ENCODE peak calls at places on chromosomes 12 and 14, in ten cellular contexts. I, N, E, K, Q, J, S, Y, U and X are unnamed samples.

GRCh38 chr12:57451233-57451778 is 3.8 kb upstream of the INHBE start:
- DNase-seq in Q (no peak), N (no peak), J (no peak), K (no peak), S (no peak), Y (no peak), U (no peak), I (no peak), E (no peak), X (no peak)

GRCh38 chr12:56591961-56592360 is 38.2 kb downstream of the BAZ2A start:
- DNase-seq in N (no peak), I (no peak), Q (no peak), K (no peak), Y (no peak), E (no peak), S (no peak), U (no peak), J (no peak), X (no peak)

GRCh38 chr12:86264451-86265328 is 8.5 kb upstream of the MGAT4C start:
- DNase-seq in K (peak; percentile 6), E (no peak), N (peak; percentile 32), S (no peak), Y (no peak), U (no peak), J (no peak), Q (peak; percentile 92), I (no peak), X (no peak)

GRCh38 chr12:100473716-100474150 is at the start of gene NR1H4:
- DNase-seq in Q (no peak), N (peak; percentile 93), U (no peak), Y (no peak), K (no peak), J (no peak), E (peak; percentile 85), S (no peak), I (peak; percentile 93), X (no peak)

GRCh38 chr14:99318091-99318958 is 46.3 kb upstream of the BCL11B start:
- DNase-seq in E (no peak), S (no peak), N (no peak), K (no peak), J (no peak), I (no peak), Y (no peak), U (no peak), Q (peak; percentile 47), X (no peak)

GRCh38 chr12:85575115-85576096 is 260.8 kb downstream of the RASSF9 start:
- DNase-seq in E (peak; percentile 45), I (peak; percentile 66), J (peak; percentile 55), K (peak; percentile 27), Y (peak; percentile 23), N (peak; percentile 62), S (peak; percentile 62), Q (peak; percentile 82), U (no peak), X (peak; percentile 54)

GRCh38 chr14:48005986-48006385 is 330.6 kb upstream of the MDGA2 start:
- DNase-seq in Q (no peak), S (no peak), K (no peak), J (no peak), Y (no peak), I (no peak), N (no peak), E (no peak), U (no peak), X (no peak)

GRCh38 chr14:61505815-61506809 is 184.7 kb downstream of the PRKCH start:
- DNase-seq in J (no peak), K (no peak), S (no peak), U (no peak), Q (peak; percentile 87), I (peak; percentile 36), E (peak; percentile 73), N (peak; percentile 79), Y (no peak), X (no peak)

GRCh38 chr12:3046441-3047200 is 30.6 kb upstream of the TSPAN9 start:
- DNase-seq in Q (peak; percentile 80), Y (no peak), S (no peak), E (peak; percentile 39), K (no peak), N (peak; percentile 59), U (no peak), J (no peak), I (peak; percentile 26), X (no peak)

GRCh38 chr12:106978035-106978800 is 8.7 kb downstream of the MTERF2 start:
- DNase-seq in Y (peak; percentile 40), S (no peak), Q (no peak), E (no peak), K (no peak), J (no peak), N (peak; percentile 31), I (peak; percentile 50), U (no peak), X (no peak)

GRCh38 chr12:103801709-103802585 is 39.1 kb downstream of the NT5DC3 start:
- DNase-seq in Q (peak; percentile 98), U (no peak), S (no peak), Y (no peak), I (peak; percentile 69), N (peak; percentile 95), E (peak; percentile 77), K (no peak), J (no peak), X (peak; percentile 51)

GRCh38 chr12:48977290-48978281 is 536 bp upstream of the WNT1 start:
- DNase-seq in Q (peak; percentile 82), J (peak; percentile 78), K (peak; percentile 89), E (peak; percentile 61), U (no peak), I (no peak), Y (peak; percentile 45), N (no peak), S (peak; percentile 87), X (no peak)

GRCh38 chr12:49297695-49298060 is 2.7 kb downstream of the PRPH start:
- DNase-seq in J (no peak), Q (peak; percentile 51), N (no peak), U (no peak), Y (no peak), E (no peak), S (no peak), K (no peak), I (no peak), X (no peak)

GRCh38 chr14:60346706-60347105 is 97.7 kb downstream of the PPM1A start:
- DNase-seq in J (peak; percentile 72), U (no peak), E (no peak), N (peak; percentile 19), I (no peak), Y (no peak), Q (peak; percentile 57), K (no peak), S (no peak), X (no peak)

GRCh38 chr12:40104461-40105264 is 1.2 kb downstream of the SLC2A13 start:
- DNase-seq in Y (peak; percentile 15), J (peak; percentile 25), U (no peak), S (peak; percentile 2), N (no peak), Q (no peak), E (no peak), I (no peak), K (peak; percentile 43), X (no peak)

GRCh38 chr12:75960086-75960910 is 71.3 kb downstream of the PHLDA1 start:
- DNase-seq in I (no peak), Y (no peak), E (no peak), Q (peak; percentile 78), N (peak; percentile 80), S (peak; percentile 100), J (peak; percentile 93), K (no peak), U (no peak), X (no peak)

GRCh38 chr14:37711499-37712475 is 116.4 kb downstream of the TTC6 start:
- DNase-seq in J (no peak), E (no peak), Y (no peak), K (no peak), Q (no peak), S (no peak), N (no peak), U (no peak), I (no peak), X (no peak)

GRCh38 chr14:49861923-49862673 is 9.5 kb upstream of the NEMF start:
- DNase-seq in I (peak; percentile 64), Q (peak; percentile 90), J (peak; percentile 89), Y (peak; percentile 86), N (peak; percentile 91), U (peak; percentile 63), K (no peak), S (peak; percentile 82), E (peak; percentile 76), X (peak; percentile 82)

GRCh38 chr12:65948320-65949008 is 124.2 kb downstream of the HMGA2 start:
- DNase-seq in N (peak; percentile 96), J (no peak), E (peak; percentile 85), Y (peak; percentile 65), U (peak; percentile 73), K (no peak), Q (peak; percentile 64), S (no peak), I (peak; percentile 93), X (peak; percentile 95)

GRCh38 chr12:40792792-40793386 is 100.7 kb downstream of the CNTN1 start:
- DNase-seq in N (no peak), S (peak; percentile 56), J (no peak), Q (no peak), K (no peak), E (no peak), U (no peak), I (no peak), Y (no peak), X (no peak)